ENCODE peak calls at places on chromosomes 3 and 15, in seven cellular contexts. One of them, this sample, is unnamed.

GRCh38 chr3:61954097-61954528 is 392.7 kb downstream of the PTPRG start:
- DNase-seq in psoas muscle: no peak
- DNase-seq in Peyer's patch: no peak
- DNase-seq in RWPE1: no peak
- DNase-seq in Caco-2: no peak
- DNase-seq in RWPE2: no peak
- DNase-seq in CD8-positive, alpha-beta T cell: no peak
- DNase-seq in this sample: no peak

GRCh38 chr15:34122771-34123183 is 20.9 kb downstream of the PGBD4 start:
- DNase-seq in Caco-2: no peak
- DNase-seq in psoas muscle: no peak
- DNase-seq in RWPE2: no peak
- DNase-seq in Peyer's patch: no peak
- DNase-seq in CD8-positive, alpha-beta T cell: no peak
- DNase-seq in RWPE1: peak
- DNase-seq in this sample: no peak

GRCh38 chr3:71510485-71510884 is 73.0 kb downstream of the FOXP1 start:
- DNase-seq in Peyer's patch: no peak
- DNase-seq in psoas muscle: no peak
- DNase-seq in RWPE2: no peak
- DNase-seq in Caco-2: no peak
- DNase-seq in RWPE1: no peak
- DNase-seq in CD8-positive, alpha-beta T cell: no peak
- DNase-seq in this sample: no peak

GRCh38 chr15:94230886-94231727 is at the start of gene MCTP2:
- DNase-seq in CD8-positive, alpha-beta T cell: peak
- DNase-seq in RWPE2: peak
- DNase-seq in psoas muscle: peak
- DNase-seq in Peyer's patch: peak
- DNase-seq in RWPE1: peak
- DNase-seq in Caco-2: peak
- DNase-seq in this sample: peak

GRCh38 chr3:36763850-36764703 is at the start of gene DCLK3:
- DNase-seq in Peyer's patch: no peak
- DNase-seq in psoas muscle: peak
- DNase-seq in Caco-2: no peak
- DNase-seq in RWPE1: no peak
- DNase-seq in CD8-positive, alpha-beta T cell: no peak
- DNase-seq in RWPE2: no peak
- DNase-seq in this sample: no peak

GRCh38 chr3:17581421-17582080 is 160.9 kb downstream of the TBC1D5 start:
- DNase-seq in psoas muscle: no peak
- DNase-seq in RWPE2: no peak
- DNase-seq in RWPE1: peak
- DNase-seq in Peyer's patch: no peak
- DNase-seq in CD8-positive, alpha-beta T cell: no peak
- DNase-seq in Caco-2: no peak
- DNase-seq in this sample: no peak

GRCh38 chr3:43497905-43498365 is 123.9 kb downstream of the ANO10 start:
- DNase-seq in Peyer's patch: no peak
- DNase-seq in RWPE1: peak
- DNase-seq in RWPE2: no peak
- DNase-seq in psoas muscle: no peak
- DNase-seq in Caco-2: no peak
- DNase-seq in CD8-positive, alpha-beta T cell: no peak
- DNase-seq in this sample: no peak

GRCh38 chr3:15616053-15616452 is 14.5 kb downstream of the BTD start:
- DNase-seq in RWPE1: no peak
- DNase-seq in psoas muscle: no peak
- DNase-seq in Peyer's patch: no peak
- DNase-seq in RWPE2: no peak
- DNase-seq in Caco-2: no peak
- DNase-seq in CD8-positive, alpha-beta T cell: no peak
- DNase-seq in this sample: no peak

GRCh38 chr3:140386357-140387100 is 291.3 kb upstream of the TRIM42 start:
- DNase-seq in RWPE2: no peak
- DNase-seq in psoas muscle: no peak
- DNase-seq in Peyer's patch: no peak
- DNase-seq in CD8-positive, alpha-beta T cell: no peak
- DNase-seq in Caco-2: no peak
- DNase-seq in RWPE1: no peak
- DNase-seq in this sample: no peak

GRCh38 chr3:51974963-51975856 is at the start of gene ABHD14A:
- DNase-seq in psoas muscle: peak
- DNase-seq in CD8-positive, alpha-beta T cell: peak
- DNase-seq in Caco-2: peak
- DNase-seq in RWPE1: peak
- DNase-seq in RWPE2: no peak
- DNase-seq in Peyer's patch: peak
- DNase-seq in this sample: peak

GRCh38 chr3:99883138-99883461 is 65.4 kb downstream of the CMSS1 start:
- DNase-seq in Caco-2: no peak
- DNase-seq in Peyer's patch: no peak
- DNase-seq in RWPE1: no peak
- DNase-seq in psoas muscle: no peak
- DNase-seq in CD8-positive, alpha-beta T cell: no peak
- DNase-seq in RWPE2: no peak
- DNase-seq in this sample: no peak

GRCh38 chr3:151356791-151357460 is 27.6 kb upstream of the P2RY13 start:
- DNase-seq in psoas muscle: no peak
- DNase-seq in RWPE2: no peak
- DNase-seq in Peyer's patch: no peak
- DNase-seq in CD8-positive, alpha-beta T cell: no peak
- DNase-seq in Caco-2: no peak
- DNase-seq in RWPE1: no peak
- DNase-seq in this sample: no peak

GRCh38 chr3:141942006-141942405 is 65.6 kb downstream of the ATP1B3 start:
- DNase-seq in CD8-positive, alpha-beta T cell: no peak
- DNase-seq in Caco-2: no peak
- DNase-seq in Peyer's patch: no peak
- DNase-seq in psoas muscle: no peak
- DNase-seq in RWPE1: no peak
- DNase-seq in RWPE2: no peak
- DNase-seq in this sample: no peak

GRCh38 chr3:141939759-141940158 is 63.3 kb downstream of the ATP1B3 start:
- DNase-seq in psoas muscle: no peak
- DNase-seq in Caco-2: no peak
- DNase-seq in Peyer's patch: no peak
- DNase-seq in CD8-positive, alpha-beta T cell: no peak
- DNase-seq in RWPE1: no peak
- DNase-seq in RWPE2: no peak
- DNase-seq in this sample: no peak

GRCh38 chr3:141941093-141941492 is 64.7 kb downstream of the ATP1B3 start:
- DNase-seq in CD8-positive, alpha-beta T cell: no peak
- DNase-seq in Peyer's patch: no peak
- DNase-seq in RWPE1: no peak
- DNase-seq in psoas muscle: no peak
- DNase-seq in RWPE2: no peak
- DNase-seq in Caco-2: no peak
- DNase-seq in this sample: no peak

GRCh38 chr3:141938011-141938350 is 61.5 kb downstream of the ATP1B3 start:
- DNase-seq in psoas muscle: no peak
- DNase-seq in RWPE1: no peak
- DNase-seq in RWPE2: no peak
- DNase-seq in Peyer's patch: no peak
- DNase-seq in CD8-positive, alpha-beta T cell: no peak
- DNase-seq in Caco-2: no peak
- DNase-seq in this sample: no peak

DNA sequence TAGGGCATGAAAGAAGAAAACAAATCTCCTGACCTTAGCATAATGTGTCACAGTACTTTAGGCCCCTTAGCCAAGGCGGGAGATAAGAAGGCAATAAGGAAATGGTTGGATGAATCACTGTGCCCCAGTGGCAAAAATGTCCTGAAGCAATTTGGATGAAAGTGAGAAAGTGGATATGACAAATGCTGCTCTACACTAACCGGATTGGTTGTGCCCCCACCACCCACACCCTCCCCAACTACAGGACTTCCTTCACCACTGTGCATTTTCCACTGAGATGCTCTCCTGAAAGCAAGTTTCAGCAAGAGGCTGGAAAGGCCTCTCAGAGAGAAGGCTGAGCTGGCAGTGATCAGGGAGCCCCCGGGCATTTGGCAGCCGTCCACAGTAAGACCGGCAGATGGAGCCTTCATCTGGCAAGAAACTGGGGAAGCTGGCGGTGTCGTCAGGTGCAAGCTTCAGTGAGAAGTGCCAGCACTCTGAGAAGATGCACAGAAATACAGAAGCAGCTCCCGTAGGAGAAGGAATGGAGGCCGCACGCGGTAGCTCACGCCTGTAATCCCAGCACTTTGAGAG is 63.8 kb downstream of the ATP1B3 start:
- DNase-seq in CD8-positive, alpha-beta T cell: no peak
- DNase-seq in RWPE1: peak
- DNase-seq in psoas muscle: no peak
- DNase-seq in Peyer's patch: no peak
- DNase-seq in Caco-2: no peak
- DNase-seq in RWPE2: peak
- DNase-seq in this sample: no peak
- TF ChIP-seq CTCF in CD8-positive, alpha-beta T cell: no peak
- TF ChIP-seq CTCF in RWPE1: no peak
- TF ChIP-seq CTCF in psoas muscle: no peak
- TF ChIP-seq CTCF in Peyer's patch: peak
- TF ChIP-seq CTCF in Caco-2: no peak
- TF ChIP-seq CTCF in RWPE2: peak
- TF ChIP-seq CTCF in this sample: no peak

DNA sequence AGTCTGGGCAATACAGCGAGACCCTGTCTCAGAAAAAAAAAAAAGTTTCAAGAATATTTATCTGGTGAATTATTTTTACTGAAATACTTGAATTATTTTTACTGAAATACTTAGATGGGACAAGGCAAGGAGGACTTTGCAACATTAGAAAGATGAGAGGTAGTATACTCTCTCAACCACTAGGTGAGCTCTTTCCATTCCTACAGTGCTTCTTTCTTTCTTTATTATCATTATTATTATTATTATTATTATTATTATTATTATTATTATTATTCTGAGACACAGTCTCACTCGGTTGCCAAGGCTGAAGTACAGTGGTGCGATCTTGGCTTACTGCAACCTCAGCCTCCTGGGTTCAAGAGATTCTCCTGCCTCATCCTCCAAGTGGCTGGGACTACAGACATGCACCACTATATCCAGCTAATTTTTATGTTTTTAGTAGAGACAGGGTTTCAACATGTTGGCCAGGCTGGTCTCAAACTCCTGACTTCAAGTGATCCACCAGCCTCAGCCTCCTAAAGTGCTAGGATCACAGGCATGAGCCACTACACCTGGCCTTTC is 468.8 kb downstream of the MAGI1 start:
- DNase-seq in CD8-positive, alpha-beta T cell: no peak
- DNase-seq in RWPE1: no peak
- DNase-seq in Peyer's patch: no peak
- DNase-seq in Caco-2: no peak
- DNase-seq in RWPE2: no peak
- DNase-seq in psoas muscle: no peak
- DNase-seq in this sample: no peak
- TF ChIP-seq CTCF in CD8-positive, alpha-beta T cell: no peak
- TF ChIP-seq CTCF in RWPE1: no peak
- TF ChIP-seq CTCF in Peyer's patch: no peak
- TF ChIP-seq CTCF in Caco-2: no peak
- TF ChIP-seq CTCF in RWPE2: peak
- TF ChIP-seq CTCF in psoas muscle: no peak
- TF ChIP-seq CTCF in this sample: no peak

DNA sequence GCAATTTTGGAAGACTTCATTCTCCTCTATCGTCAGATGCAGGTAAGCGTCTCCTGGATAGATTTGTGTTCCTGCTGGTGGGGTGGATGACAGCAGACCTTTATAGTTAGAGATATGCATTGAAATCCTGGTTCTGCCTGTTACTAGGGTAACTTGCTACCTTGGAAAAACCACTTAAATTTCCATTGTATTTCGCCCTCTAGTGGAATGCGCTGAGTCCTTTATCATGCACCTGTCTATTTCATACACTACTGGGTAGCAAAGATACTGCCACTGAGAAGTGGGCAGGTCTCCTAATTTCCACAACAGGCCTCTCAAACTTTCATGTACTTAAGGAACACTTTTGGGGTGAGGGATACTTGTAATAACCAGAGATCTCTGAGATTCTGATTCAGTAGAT is 209.5 kb upstream of the SUCLG2 start:
- DNase-seq in Peyer's patch: no peak
- DNase-seq in CD8-positive, alpha-beta T cell: no peak
- DNase-seq in Caco-2: peak
- DNase-seq in psoas muscle: no peak
- DNase-seq in RWPE1: no peak
- DNase-seq in RWPE2: no peak
- DNase-seq in this sample: no peak
- TF ChIP-seq CTCF in Peyer's patch: peak
- TF ChIP-seq CTCF in CD8-positive, alpha-beta T cell: no peak
- TF ChIP-seq CTCF in Caco-2: peak
- TF ChIP-seq CTCF in psoas muscle: no peak
- TF ChIP-seq CTCF in RWPE1: no peak
- TF ChIP-seq CTCF in RWPE2: peak
- TF ChIP-seq CTCF in this sample: no peak

GRCh38 chr3:56785499-56785898 is 16.2 kb downstream of the ARHGEF3 start:
- DNase-seq in psoas muscle: no peak
- DNase-seq in RWPE1: no peak
- DNase-seq in CD8-positive, alpha-beta T cell: no peak
- DNase-seq in Caco-2: no peak
- DNase-seq in RWPE2: no peak
- DNase-seq in Peyer's patch: no peak
- DNase-seq in this sample: no peak
- TF ChIP-seq CTCF in psoas muscle: no peak
- TF ChIP-seq CTCF in RWPE1: no peak
- TF ChIP-seq CTCF in CD8-positive, alpha-beta T cell: no peak
- TF ChIP-seq CTCF in Caco-2: no peak
- TF ChIP-seq CTCF in RWPE2: no peak
- TF ChIP-seq CTCF in Peyer's patch: no peak
- TF ChIP-seq CTCF in this sample: no peak

DNA sequence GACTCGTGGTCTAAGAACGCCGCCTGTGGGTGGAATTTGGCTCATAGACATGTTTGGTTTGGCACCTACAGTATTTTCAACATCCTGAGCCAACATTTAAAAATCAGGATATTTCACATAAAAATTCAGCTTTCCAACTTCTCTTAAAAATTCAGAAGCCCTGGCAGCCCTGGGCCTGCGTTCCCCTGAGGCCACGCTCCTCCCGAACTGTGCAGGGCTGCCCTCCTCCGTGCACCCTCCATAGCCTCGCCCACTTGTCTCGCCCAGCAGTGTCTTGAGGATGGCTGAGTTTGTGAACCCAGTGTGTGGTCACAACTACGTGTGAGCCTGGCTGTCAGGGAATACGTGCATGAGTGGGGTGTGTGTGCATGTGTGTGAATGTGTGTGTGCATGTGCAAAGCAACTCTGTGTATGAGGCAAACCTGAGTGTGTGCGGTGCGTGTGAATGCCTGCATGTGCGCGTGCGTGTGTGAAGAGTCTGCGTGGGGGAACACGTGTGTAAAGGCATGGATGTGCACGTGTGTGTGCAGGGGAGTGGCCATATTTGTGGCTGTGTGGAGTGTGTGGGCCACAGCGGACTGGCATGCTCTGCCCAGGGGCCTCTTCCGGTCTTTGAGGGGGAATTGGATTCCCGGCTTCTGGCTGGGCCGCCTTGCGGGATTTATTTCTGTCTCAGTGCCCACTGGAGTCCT is 30.9 kb downstream of the PTH1R start:
- DNase-seq in RWPE1: no peak
- DNase-seq in RWPE2: peak
- DNase-seq in psoas muscle: peak
- DNase-seq in Peyer's patch: no peak
- DNase-seq in CD8-positive, alpha-beta T cell: no peak
- DNase-seq in Caco-2: no peak
- DNase-seq in this sample: no peak
- TF ChIP-seq CTCF in RWPE1: peak
- TF ChIP-seq CTCF in RWPE2: no peak
- TF ChIP-seq CTCF in psoas muscle: no peak
- TF ChIP-seq CTCF in Peyer's patch: peak
- TF ChIP-seq CTCF in CD8-positive, alpha-beta T cell: no peak
- TF ChIP-seq CTCF in Caco-2: no peak
- TF ChIP-seq CTCF in this sample: no peak

GRCh38 chr15:35439291-35439690 is 106.7 kb downstream of the DPH6 start:
- DNase-seq in Caco-2: peak
- DNase-seq in Peyer's patch: no peak
- DNase-seq in psoas muscle: no peak
- DNase-seq in CD8-positive, alpha-beta T cell: no peak
- DNase-seq in RWPE2: no peak
- DNase-seq in RWPE1: no peak
- DNase-seq in this sample: no peak
- TF ChIP-seq CTCF in Caco-2: no peak
- TF ChIP-seq CTCF in Peyer's patch: no peak
- TF ChIP-seq CTCF in psoas muscle: no peak
- TF ChIP-seq CTCF in CD8-positive, alpha-beta T cell: no peak
- TF ChIP-seq CTCF in RWPE2: no peak
- TF ChIP-seq CTCF in RWPE1: no peak
- TF ChIP-seq CTCF in this sample: no peak

This sample was measured in natural killer cell.